ENCODE peak calls at places on chromosomes 3 and 15, in four cellular contexts. One of them, this sample, is unnamed.

GRCh38 chr3:36679384-36680200 is 84.8 kb downstream of the DCLK3 start:
- DNase-seq in sciatic nerve: no peak
- DNase-seq in NCI-H1092: no peak
- DNase-seq in left ventricle myocardium superior: no peak
- DNase-seq in this sample: no peak

GRCh38 chr3:31235062-31235704 is 297.5 kb upstream of the STT3B start:
- DNase-seq in left ventricle myocardium superior: no peak
- DNase-seq in NCI-H1092: no peak
- DNase-seq in sciatic nerve: no peak
- DNase-seq in this sample: no peak

GRCh38 chr3:58242340-58242739 is 4.7 kb downstream of the ABHD6 start:
- DNase-seq in left ventricle myocardium superior: no peak
- DNase-seq in sciatic nerve: no peak
- DNase-seq in NCI-H1092: no peak
- DNase-seq in this sample: no peak

GRCh38 chr3:134132961-134133360 is 103.2 kb upstream of the SLCO2A1 start:
- DNase-seq in sciatic nerve: no peak
- DNase-seq in left ventricle myocardium superior: no peak
- DNase-seq in NCI-H1092: no peak
- DNase-seq in this sample: no peak

GRCh38 chr3:5428607-5429516 is 241.4 kb downstream of the EDEM1 start:
- DNase-seq in NCI-H1092: no peak
- DNase-seq in left ventricle myocardium superior: no peak
- DNase-seq in sciatic nerve: no peak
- DNase-seq in this sample: no peak

GRCh38 chr15:88641959-88642452 is 3.2 kb downstream of the ISG20 start:
- DNase-seq in NCI-H1092: no peak
- DNase-seq in left ventricle myocardium superior: no peak
- DNase-seq in sciatic nerve: peak
- DNase-seq in this sample: no peak

GRCh38 chr3:107461721-107462120 is 61.0 kb upstream of the BBX start:
- DNase-seq in sciatic nerve: no peak
- DNase-seq in NCI-H1092: no peak
- DNase-seq in left ventricle myocardium superior: no peak
- DNase-seq in this sample: no peak

GRCh38 chr15:83362706-83363105 is 78.2 kb upstream of the BNC1 start:
- DNase-seq in left ventricle myocardium superior: no peak
- DNase-seq in NCI-H1092: no peak
- DNase-seq in sciatic nerve: no peak
- DNase-seq in this sample: no peak

GRCh38 chr15:45457215-45457614 is 65.3 kb downstream of the SLC30A4 start:
- DNase-seq in NCI-H1092: no peak
- DNase-seq in sciatic nerve: no peak
- DNase-seq in left ventricle myocardium superior: no peak
- DNase-seq in this sample: no peak

GRCh38 chr15:77816983-77817382 is 184.3 kb upstream of the LINGO1 start:
- DNase-seq in sciatic nerve: no peak
- DNase-seq in left ventricle myocardium superior: no peak
- DNase-seq in NCI-H1092: no peak
- DNase-seq in this sample: no peak

GRCh38 chr3:169454823-169455222 is 208.7 kb downstream of the MECOM start:
- DNase-seq in left ventricle myocardium superior: no peak
- DNase-seq in NCI-H1092: no peak
- DNase-seq in sciatic nerve: no peak
- DNase-seq in this sample: no peak

GRCh38 chr3:114608293-114608692 is 314.5 kb downstream of the TIGIT start:
- DNase-seq in left ventricle myocardium superior: no peak
- DNase-seq in NCI-H1092: no peak
- DNase-seq in sciatic nerve: no peak
- DNase-seq in this sample: no peak

GRCh38 chr3:71441217-71441924 is 142.2 kb downstream of the FOXP1 start:
- DNase-seq in sciatic nerve: no peak
- DNase-seq in left ventricle myocardium superior: peak
- DNase-seq in NCI-H1092: no peak
- DNase-seq in this sample: no peak

GRCh38 chr3:129994883-129995559 is 20.5 kb downstream of the TRH start:
- DNase-seq in sciatic nerve: no peak
- DNase-seq in NCI-H1092: no peak
- DNase-seq in left ventricle myocardium superior: no peak
- DNase-seq in this sample: no peak

GRCh38 chr15:99956022-99956775 is 223.0 kb upstream of the LYSMD4 start:
- DNase-seq in NCI-H1092: no peak
- DNase-seq in left ventricle myocardium superior: no peak
- DNase-seq in sciatic nerve: peak
- DNase-seq in this sample: no peak

GRCh38 chr3:170660139-170660538 is 74.3 kb upstream of the SLC7A14 start:
- DNase-seq in NCI-H1092: no peak
- DNase-seq in left ventricle myocardium superior: no peak
- DNase-seq in sciatic nerve: no peak
- DNase-seq in this sample: no peak

GRCh38 chr15:41791970-41792637 is 17.8 kb downstream of the MAPKBP1 start:
- DNase-seq in sciatic nerve: no peak
- DNase-seq in left ventricle myocardium superior: no peak
- DNase-seq in NCI-H1092: peak
- DNase-seq in this sample: no peak

This sample was measured in central memory CD4-positive, alpha-beta T cell.